ENCODE peak calls at places on chromosomes 6 and 20, in eight cellular contexts. A, P, G, Z, W, Y, T and S are unnamed samples.

GRCh38 chr6:105900120-105900937 is 185.8 kb upstream of the PRDM1 start:
- DNase-seq in P (no peak), A (peak; percentile 60), G (no peak), T (no peak), W (peak; percentile 91), Z (no peak), Y (no peak), S (no peak)

GRCh38 chr6:27503436-27504030 is 30.6 kb upstream of the ZNF184 start:
- DNase-seq in G (peak; percentile 47), P (peak; percentile 73), A (peak; percentile 92), W (peak; percentile 78), Z (peak; percentile 96), T (peak; percentile 82), Y (peak; percentile 80), S (peak; percentile 72)

GRCh38 chr6:129860901-129861665 is at the start of gene TMEM244:
- DNase-seq in T (no peak), Z (no peak), Y (no peak), P (no peak), W (peak; percentile 70), G (no peak), A (no peak), S (no peak)

GRCh38 chr20:63121749-63122405 is 94.1 kb downstream of the YTHDF1 start:
- DNase-seq in P (no peak), Y (no peak), G (no peak), W (no peak), A (no peak), T (no peak), Z (no peak), S (no peak)

GRCh38 chr6:113879186-113880096 is 22.3 kb downstream of the MARCKS start:
- DNase-seq in Z (no peak), T (peak; percentile 67), G (peak; percentile 56), W (peak; percentile 83), P (peak; percentile 47), Y (peak; percentile 73), A (peak; percentile 66), S (peak; percentile 68)

GRCh38 chr20:63052571-63053429 is 46.0 kb upstream of the BHLHE23 start:
- DNase-seq in T (no peak), P (no peak), W (no peak), Z (no peak), G (no peak), A (peak; percentile 25), Y (no peak), S (no peak)

GRCh38 chr6:46014511-46015118 is 1.0 kb downstream of the CLIC5 start:
- DNase-seq in Z (peak; percentile 52), P (no peak), W (no peak), A (no peak), Y (no peak), T (no peak), G (no peak), S (no peak)

GRCh38 chr6:26501482-26501986 is 1.4 kb downstream of the BTN1A1 start:
- DNase-seq in A (no peak), T (no peak), G (peak; percentile 69), W (peak; percentile 25), Z (peak; percentile 72), Y (no peak), P (no peak), S (no peak)

GRCh38 chr20:11060423-11061205 is 386.8 kb upstream of the JAG1 start:
- DNase-seq in G (no peak), Z (no peak), Y (no peak), T (no peak), W (no peak), A (no peak), P (no peak), S (no peak)

GRCh38 chr20:63322923-63323253 is 29.9 kb downstream of the COL20A1 start:
- DNase-seq in W (no peak), T (no peak), G (no peak), Y (no peak), Z (no peak), A (no peak), P (no peak), S (no peak)

GRCh38 chr20:62820962-62821725 is 4.3 kb downstream of the COL9A3 start:
- DNase-seq in Z (no peak), A (no peak), T (no peak), W (no peak), Y (no peak), P (no peak), G (no peak), S (no peak)

GRCh38 chr6:37607949-37608348 is 89.7 kb downstream of the MDGA1 start:
- DNase-seq in Y (no peak), A (no peak), T (peak; percentile 21), Z (no peak), P (no peak), W (peak; percentile 57), G (peak; percentile 46), S (no peak)

GRCh38 chr6:39844866-39845265 is 52.7 kb downstream of the DAAM2 start:
- DNase-seq in Z (no peak), Y (no peak), T (no peak), P (no peak), G (no peak), W (no peak), A (no peak), S (no peak)

GRCh38 chr6:121439456-121440250 is 4.2 kb downstream of the GJA1 start:
- DNase-seq in T (no peak), G (no peak), Y (no peak), P (no peak), A (no peak), Z (no peak), W (no peak), S (no peak)

GRCh38 chr6:37182736-37183590 is 13.0 kb downstream of the PIM1 start:
- DNase-seq in Z (no peak), W (no peak), P (peak; percentile 32), G (no peak), Y (no peak), A (peak; percentile 99), T (no peak), S (no peak)

GRCh38 chr20:35807877-35808276 is 36.1 kb downstream of the PHF20 start:
- DNase-seq in P (no peak), Z (no peak), A (no peak), Y (no peak), G (no peak), W (no peak), T (no peak), S (no peak)

GRCh38 chr6:168182908-168183612 is 104.0 kb upstream of the FRMD1 start:
- DNase-seq in Z (peak; percentile 41), P (no peak), W (no peak), Y (no peak), G (no peak), A (no peak), T (no peak), S (no peak)
- TF ChIP-seq RAD21 in Z (no peak), P (no peak), W (no peak), Y (no peak), G (no peak), A (no peak), T (no peak), S (no peak)

DNA sequence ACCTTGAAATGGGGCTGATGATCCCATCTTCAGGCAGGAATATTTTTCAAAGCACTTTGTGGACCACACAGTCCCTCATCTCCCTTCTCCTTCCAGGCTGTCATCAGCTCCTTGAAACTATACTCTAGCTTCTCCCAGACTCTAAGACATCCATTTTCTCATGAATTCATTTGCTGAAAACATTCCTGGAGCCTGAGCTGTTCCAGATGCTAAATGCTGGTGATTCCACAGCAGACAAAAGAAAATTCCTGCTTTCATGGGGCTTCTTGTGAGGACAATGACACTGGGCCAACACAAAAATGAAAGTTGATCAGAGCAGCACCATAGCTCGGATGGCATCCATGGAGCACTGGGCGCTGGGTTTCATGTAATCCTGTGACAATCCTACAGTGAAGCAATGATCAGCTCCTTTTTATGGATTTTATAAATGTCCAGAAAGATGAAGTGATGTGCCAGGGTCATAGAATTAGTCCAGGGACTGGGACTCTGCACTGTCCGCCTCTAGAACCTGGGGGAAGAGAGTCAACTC is 47.4 kb upstream of the STX16 start:
- DNase-seq in T (no peak), Y (no peak), Z (no peak), G (no peak), W (peak; percentile 61), A (no peak), P (no peak), S (no peak)
- TF ChIP-seq RAD21 in T (no peak), Y (no peak), Z (no peak), G (no peak), W (no peak), A (no peak), P (no peak), S (no peak)

GRCh38 chr6:53067307-53067706 is 2.1 kb downstream of the FBXO9 start:
- DNase-seq in P (no peak), W (peak; percentile 25), T (no peak), A (peak; percentile 46), G (no peak), Z (no peak), Y (no peak), S (no peak)

GRCh38 chr6:53064726-53065265 is 408 bp upstream of the FBXO9 start:
- DNase-seq in T (peak; percentile 98), P (peak; percentile 91), Z (peak; percentile 89), G (peak; percentile 88), A (peak; percentile 99), W (peak; percentile 97), Y (peak; percentile 96), S (peak; percentile 97)

GRCh38 chr6:53066874-53067273 is 1.7 kb downstream of the FBXO9 start:
- DNase-seq in Y (no peak), W (no peak), T (no peak), Z (no peak), G (no peak), A (no peak), P (no peak), S (no peak)

GRCh38 chr6:53065266-53066058 is at the start of gene FBXO9:
- DNase-seq in A (peak; percentile 80), G (peak; percentile 92), T (peak; percentile 58), Z (peak; percentile 82), P (no peak), W (no peak), Y (peak; percentile 58), S (no peak)

DNA sequence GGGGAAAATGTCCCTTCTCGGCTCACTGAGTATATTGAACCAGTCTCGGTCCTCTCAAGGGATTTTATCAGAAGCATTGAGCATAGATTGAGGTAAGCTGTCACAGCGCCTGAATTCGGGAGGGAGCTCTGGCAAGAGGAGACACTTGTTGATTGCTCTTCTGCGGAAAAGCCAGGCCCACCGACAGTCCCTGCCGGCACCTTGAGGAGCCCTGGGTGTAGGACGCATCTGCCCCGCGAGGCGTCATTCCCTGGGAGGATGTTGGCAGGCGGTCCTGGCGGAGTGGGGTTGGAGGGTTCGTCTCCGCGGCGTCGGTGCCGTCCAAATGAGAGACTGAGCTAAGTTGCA is 829 bp downstream of the FBXO9 start:
- DNase-seq in G (no peak), P (no peak), W (peak; percentile 28), Z (no peak), T (no peak), A (peak; percentile 61), Y (peak; percentile 14), S (no peak)
- TF ChIP-seq RAD21 in G (no peak), P (no peak), W (no peak), Z (no peak), T (no peak), A (no peak), Y (no peak), S (no peak)

GRCh38 chr20:33826270-33826897 is 15.2 kb downstream of the CHMP4B start:
- DNase-seq in A (peak; percentile 30), P (no peak), Y (peak; percentile 40), Z (no peak), G (no peak), T (peak; percentile 88), W (no peak), S (no peak)
- TF ChIP-seq RAD21 in A (no peak), P (no peak), Y (no peak), Z (no peak), G (no peak), T (no peak), W (no peak), S (no peak)